ENCODE peak calls at places on chromosomes 5 and 9, in seven cellular contexts. G, R, E, S, B, J and H are unnamed samples.

GRCh38 chr5:10536931-10537579 is 26.8 kb upstream of the ANKRD33B start:
- DNase-seq in G (no peak), R (no peak), E (no peak), S (no peak), B (peak; percentile 28), J (no peak), H (no peak)

GRCh38 chr9:125747053-125747764 is at the start of gene PBX3:
- DNase-seq in G (peak; percentile 77), R (peak; percentile 69), E (peak; percentile 80), S (peak; percentile 82), B (peak; percentile 73), J (peak; percentile 86), H (peak; percentile 17)

GRCh38 chr5:82734291-82734690 is 342.9 kb downstream of the TMEM167A start:
- DNase-seq in G (peak; percentile 10), R (no peak), E (no peak), S (no peak), B (no peak), J (no peak), H (no peak)

GRCh38 chr5:172115541-172115982 is 72.5 kb downstream of the STK10 start:
- DNase-seq in G (no peak), R (no peak), E (no peak), S (peak; percentile 64), B (peak; percentile 31), J (no peak), H (peak; percentile 20)

GRCh38 chr5:159099049-159099760 is 511 bp downstream of the EBF1 start:
- DNase-seq in G (peak; percentile 86), R (peak; percentile 61), E (peak; percentile 62), S (peak; percentile 86), B (peak; percentile 90), J (peak; percentile 86), H (peak; percentile 49)

GRCh38 chr5:179261301-179262125 is 83.7 kb downstream of the ADAMTS2 start:
- DNase-seq in G (peak; percentile 60), R (peak; percentile 92), E (peak; percentile 66), S (peak; percentile 91), B (peak; percentile 8), J (peak; percentile 90), H (peak; percentile 3)

GRCh38 chr5:173328896-173329369 is 719 bp upstream of the STC2 start:
- DNase-seq in G (peak; percentile 94), R (peak; percentile 78), E (peak; percentile 81), S (no peak), B (no peak), J (peak; percentile 69), H (peak; percentile 93)

GRCh38 chr5:157478726-157479125 is 18.7 kb downstream of the NIPAL4 start:
- DNase-seq in G (no peak), R (no peak), E (no peak), S (no peak), B (no peak), J (no peak), H (peak; percentile 51)

GRCh38 chr5:40452874-40453624 is 226.7 kb upstream of the PTGER4 start:
- DNase-seq in G (no peak), R (no peak), E (no peak), S (no peak), B (no peak), J (no peak), H (no peak)

GRCh38 chr5:116454417-116454927 is 120.2 kb downstream of the SEMA6A start:
- DNase-seq in G (peak; percentile 90), R (no peak), E (peak; percentile 53), S (peak; percentile 58), B (no peak), J (peak; percentile 69), H (no peak)

GRCh38 chr5:139755892-139756671 is 39.5 kb upstream of the PSD2 start:
- DNase-seq in G (no peak), R (peak; percentile 83), E (peak; percentile 63), S (peak; percentile 70), B (no peak), J (peak; percentile 88), H (no peak)

GRCh38 chr5:141779642-141780041 is 97.6 kb upstream of the ARAP3 start:
- DNase-seq in G (peak; percentile 55), R (no peak), E (no peak), S (no peak), B (no peak), J (no peak), H (peak; percentile 27)

GRCh38 chr9:81804306-81804705 is 115.0 kb upstream of the TLE1 start:
- DNase-seq in G (peak; percentile 72), R (no peak), E (no peak), S (no peak), B (no peak), J (no peak), H (no peak)

GRCh38 chr5:127959152-127959764 is 124.3 kb upstream of the SLC12A2 start:
- DNase-seq in G (peak; percentile 81), R (no peak), E (peak; percentile 76), S (peak; percentile 63), B (no peak), J (no peak), H (peak; percentile 94)

GRCh38 chr5:133321833-133322420 is 270.1 kb downstream of the HSPA4 start:
- DNase-seq in G (no peak), R (no peak), E (no peak), S (no peak), B (no peak), J (no peak), H (no peak)

GRCh38 chr5:148382961-148383360 is 797 bp upstream of the FBXO38 start:
- DNase-seq in G (no peak), R (no peak), E (no peak), S (no peak), B (no peak), J (no peak), H (peak; percentile 18)

GRCh38 chr5:171484460-171484899 is 65.0 kb downstream of the FGF18 start:
- DNase-seq in G (peak; percentile 44), R (peak; percentile 54), E (no peak), S (peak; percentile 82), B (peak; percentile 29), J (no peak), H (peak; percentile 50)

GRCh38 chr9:91117959-91118651 is 243.6 kb downstream of the AUH start:
- DNase-seq in G (peak; percentile 62), R (peak; percentile 84), E (peak; percentile 71), S (no peak), B (no peak), J (peak; percentile 48), H (no peak)

GRCh38 chr5:84017704-84018240 is 297.1 kb upstream of the HAPLN1 start:
- DNase-seq in G (peak; percentile 7), R (no peak), E (no peak), S (no peak), B (no peak), J (no peak), H (peak; percentile 76)

GRCh38 chr5:41270423-41271251 is 57.3 kb upstream of the C6 start:
- DNase-seq in G (peak; percentile 80), R (peak; percentile 71), E (peak; percentile 68), S (peak; percentile 18), B (peak; percentile 21), J (peak; percentile 62), H (peak; percentile 85)

GRCh38 chr5:73232266-73233041 is 59.5 kb downstream of the TMEM174 start:
- DNase-seq in G (peak; percentile 24), R (peak; percentile 55), E (no peak), S (peak; percentile 44), B (no peak), J (peak; percentile 64), H (no peak)

GRCh38 chr5:17000296-17000939 is 64.3 kb upstream of the MYO10 start:
- DNase-seq in G (peak; percentile 95), R (no peak), E (peak; percentile 23), S (no peak), B (no peak), J (no peak), H (peak; percentile 99)

GRCh38 chr9:9754186-9754585 is 858.6 kb downstream of the PTPRD start:
- DNase-seq in G (no peak), R (no peak), E (peak; percentile 8), S (no peak), B (no peak), J (no peak), H (peak; percentile 26)

GRCh38 chr5:93805616-93806393 is 64.4 kb upstream of the POU5F2 start:
- DNase-seq in G (no peak), R (no peak), E (no peak), S (no peak), B (no peak), J (no peak), H (no peak)

GRCh38 chr5:39328731-39329130 is 35.6 kb downstream of the C9 start:
- DNase-seq in G (peak; percentile 15), R (no peak), E (no peak), S (no peak), B (no peak), J (no peak), H (no peak)
- TF ChIP-seq EZH2phosphoT487 in G (no peak), R (no peak), E (no peak), S (no peak), B (no peak), J (no peak), H (no peak)

DNA sequence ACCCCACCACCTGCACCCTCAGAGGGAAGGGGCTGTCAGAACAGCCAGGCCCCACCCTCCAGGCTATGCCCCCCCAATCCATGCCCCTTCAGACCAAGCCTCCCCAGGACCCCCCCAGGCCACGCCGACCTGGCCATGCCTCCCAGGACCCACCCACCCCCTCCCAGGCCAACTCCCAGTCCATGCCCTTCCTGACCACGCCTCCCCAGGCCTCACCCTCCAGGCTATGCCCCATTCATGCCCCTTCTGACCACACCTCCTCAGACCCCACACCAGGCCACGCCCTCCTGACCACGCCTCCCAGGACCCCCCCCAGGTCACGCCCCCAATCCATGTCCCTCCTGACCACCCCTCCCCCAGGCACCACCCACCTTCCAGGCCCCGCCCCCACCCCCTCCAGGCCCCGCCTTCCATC is 27.6 kb downstream of the TPPP start:
- DNase-seq in G (no peak), R (peak; percentile 65), E (no peak), S (peak; percentile 85), B (no peak), J (no peak), H (no peak)
- TF ChIP-seq EZH2phosphoT487 in G (no peak), R (no peak), E (no peak), S (no peak), B (no peak), J (no peak), H (no peak)

DNA sequence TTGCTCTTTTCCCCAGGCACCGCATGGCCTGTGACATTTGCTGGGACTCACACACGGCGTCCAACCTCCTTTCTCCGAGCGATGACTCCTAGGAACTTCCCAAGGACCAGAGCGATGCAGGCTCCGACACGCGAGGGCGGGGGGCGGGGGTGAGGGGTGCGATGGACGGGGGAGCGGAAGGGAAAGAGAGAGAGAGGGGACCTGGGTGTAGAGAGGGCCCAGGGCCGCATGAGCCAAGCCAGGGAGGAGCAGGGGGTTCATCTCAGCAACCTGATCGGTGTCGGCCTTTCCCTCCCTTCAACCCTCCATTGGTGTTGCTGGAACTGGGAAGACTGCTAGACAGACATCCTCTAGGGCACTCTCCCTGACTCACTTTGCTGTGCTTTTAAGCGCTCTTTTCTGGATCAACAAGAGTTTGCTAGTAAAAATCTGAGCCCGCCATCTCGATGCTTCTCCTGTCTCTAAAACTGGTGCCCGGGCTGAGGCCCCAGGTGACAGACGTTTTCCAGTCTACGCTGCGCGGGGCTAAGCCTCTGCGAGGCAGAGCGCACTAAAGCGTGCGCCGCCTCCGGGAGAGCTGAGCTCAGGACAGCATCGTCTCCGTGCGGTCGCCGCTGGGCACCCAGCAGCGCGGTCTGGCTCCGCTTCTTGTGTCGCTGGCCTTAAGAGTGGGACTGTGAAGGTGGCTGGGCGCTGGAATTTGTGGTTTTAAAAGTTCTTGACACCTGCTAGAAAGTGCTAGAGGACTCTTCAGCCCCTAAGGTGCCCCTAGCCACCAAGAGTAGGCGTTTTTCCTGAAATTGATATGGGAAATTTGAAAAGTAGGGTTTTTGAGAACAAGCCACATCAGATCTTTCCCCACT is 1.0 kb upstream of the TSLP start:
- DNase-seq in G (peak; percentile 56), R (peak; percentile 83), E (peak; percentile 53), S (no peak), B (no peak), J (peak; percentile 90), H (no peak)
- TF ChIP-seq EZH2phosphoT487 in G (no peak), R (no peak), E (no peak), S (no peak), B (no peak), J (peak; percentile 70), H (no peak)

GRCh38 chr9:15606667-15607472 is 54.0 kb downstream of the CCDC171 start:
- DNase-seq in G (peak; percentile 43), R (peak; percentile 65), E (peak; percentile 50), S (peak; percentile 37), B (peak; percentile 70), J (peak; percentile 30), H (peak; percentile 72)
- TF ChIP-seq EZH2phosphoT487 in G (no peak), R (no peak), E (no peak), S (no peak), B (no peak), J (no peak), H (no peak)